ENCODE peak calls at places on chromosome 6, in nine cellular contexts. N is neuronal stem cell, J is breast epithelium, I is GM23248, D is IMR-90, W is foreskin fibroblast, R is psoas muscle, X is pancreas, P is transverse colon. F is an unnamed sample.

GRCh38 chr6:28488916-28489365 is 26.7 kb downstream of the GPX6 start:
- DNase-seq in I (peak; percentile 65), N (peak; percentile 57), J (no peak), R (no peak), W (peak; percentile 90), D (peak; percentile 79), X (no peak), P (no peak), F (no peak)

GRCh38 chr6:148273962-148274752 is 68.5 kb upstream of the SASH1 start:
- DNase-seq in N (no peak), D (peak; percentile 33), X (no peak), I (peak; percentile 50), J (no peak), R (no peak), W (peak; percentile 51), P (no peak), F (no peak)

GRCh38 chr6:22737331-22737730 is 168.0 kb downstream of the HDGFL1 start:
- DNase-seq in J (no peak), W (peak; percentile 47), P (peak; percentile 13), X (peak; percentile 3), R (no peak), D (peak; percentile 53), I (peak; percentile 29), N (peak; percentile 64), F (peak; percentile 37)

GRCh38 chr6:116280161-116280959 is 630 bp upstream of the TSPYL1 start:
- DNase-seq in D (peak; percentile 16), R (no peak), W (no peak), P (no peak), N (no peak), I (peak; percentile 26), J (no peak), X (no peak), F (no peak)

GRCh38 chr6:37283786-37284185 is 25.8 kb upstream of the TMEM217 start:
- DNase-seq in W (no peak), I (peak; percentile 61), X (peak; percentile 79), D (no peak), J (no peak), R (peak; percentile 92), P (peak; percentile 14), N (no peak), F (no peak)

GRCh38 chr6:160426146-160426545 is 78.0 kb downstream of the SLC22A3 start:
- DNase-seq in R (no peak), N (no peak), P (no peak), J (no peak), I (no peak), X (no peak), W (no peak), D (no peak), F (no peak)

GRCh38 chr6:151620179-151620578 is 126.4 kb downstream of the CCDC170 start:
- DNase-seq in J (no peak), I (no peak), W (no peak), X (no peak), R (no peak), N (no peak), D (no peak), P (no peak), F (peak; percentile 34)

GRCh38 chr6:137795510-137795909 is 71.5 kb upstream of the TNFAIP3 start:
- DNase-seq in J (no peak), I (no peak), N (no peak), P (no peak), W (no peak), D (no peak), R (no peak), X (no peak), F (no peak)

GRCh38 chr6:13373488-13373886 is 45.1 kb upstream of the TBC1D7 start:
- DNase-seq in J (no peak), X (no peak), P (no peak), R (no peak), D (peak; percentile 22), I (peak; percentile 11), N (no peak), W (no peak), F (no peak)

GRCh38 chr6:4322846-4323309 is 187.5 kb upstream of the ECI2 start:
- DNase-seq in D (peak; percentile 26), W (peak; percentile 38), N (no peak), I (peak; percentile 35), J (no peak), X (no peak), P (peak; percentile 27), R (peak; percentile 57), F (peak; percentile 5)

GRCh38 chr6:169101981-169102380 is 151.7 kb downstream of the THBS2 start:
- DNase-seq in J (no peak), I (peak; percentile 46), P (no peak), X (no peak), W (peak; percentile 86), N (no peak), D (peak; percentile 37), R (no peak), F (no peak)

GRCh38 chr6:17103715-17104114 is 1.9 kb downstream of the STMND1 start:
- DNase-seq in D (no peak), X (no peak), J (no peak), N (no peak), R (no peak), P (no peak), I (peak; percentile 34), W (peak; percentile 15), F (no peak)

GRCh38 chr6:8084586-8084985 is 17.8 kb downstream of the EEF1E1 start:
- DNase-seq in P (no peak), J (no peak), W (peak; percentile 32), R (no peak), I (peak; percentile 51), N (no peak), X (no peak), D (no peak), F (no peak)

GRCh38 chr6:80338201-80338836 is 231.8 kb downstream of the BCKDHB start:
- DNase-seq in D (peak; percentile 54), R (peak; percentile 77), N (peak; percentile 77), J (no peak), X (peak; percentile 35), W (peak; percentile 44), P (peak; percentile 54), I (no peak), F (peak; percentile 69)

DNA sequence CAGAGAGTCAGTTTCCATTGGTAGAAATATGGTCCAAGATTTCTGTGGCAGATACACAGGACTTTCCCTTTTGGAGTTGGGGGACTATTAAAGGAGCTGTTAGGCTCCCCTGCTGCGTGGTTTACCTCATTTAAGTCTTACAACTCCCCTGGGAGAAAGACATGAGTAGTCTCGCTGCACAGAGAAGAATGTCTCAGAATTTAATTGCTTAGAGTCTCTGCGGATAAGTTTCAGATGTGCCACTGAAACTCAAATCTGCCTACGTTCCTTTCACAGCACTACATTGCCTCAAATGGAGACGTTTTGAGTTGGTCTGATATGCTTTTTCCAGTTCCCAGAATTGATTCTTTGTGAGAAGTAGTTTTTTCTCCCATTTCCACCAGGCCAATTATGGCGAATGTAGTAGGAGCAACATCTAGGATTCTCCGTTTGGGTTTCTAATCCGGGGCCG is 585 bp upstream of the SLC35F1 start:
- DNase-seq in P (no peak), W (no peak), X (no peak), I (peak; percentile 4), R (no peak), N (no peak), J (no peak), D (no peak), F (no peak)
- H3K4me3 ChIP-seq in P (peak overlapping the region; percentile 45), W (peak overlapping the region; percentile 12), X (peak overlapping the region; percentile 51), I (no peak overlapping the region), R (peak overlapping the region; percentile 73), N (peak overlapping the region; percentile 91), J (peak overlapping the region; percentile 47), D (no peak overlapping the region), F (no peak overlapping the region)

DNA sequence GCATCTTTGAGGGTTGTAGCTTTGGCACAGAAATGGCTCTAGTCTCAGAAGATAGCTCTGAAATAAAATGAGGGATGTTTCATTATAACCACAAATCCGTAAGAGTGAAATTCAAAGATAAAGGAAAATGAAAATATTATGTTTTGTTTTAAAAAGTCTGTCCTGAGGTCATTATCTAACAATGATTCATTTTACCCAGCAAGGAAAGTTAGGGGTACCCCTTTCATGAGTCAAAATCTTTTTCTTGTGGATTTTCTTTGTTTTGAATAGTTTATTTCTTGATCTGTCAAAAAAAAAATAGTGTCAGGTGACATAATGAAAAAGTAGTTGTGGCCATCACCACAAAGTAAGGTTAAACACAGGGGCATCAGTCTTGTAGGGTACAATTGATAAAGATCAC is 59.7 kb upstream of the MYB start:
- DNase-seq in I (no peak), N (no peak), J (no peak), R (no peak), D (no peak), X (no peak), W (no peak), P (no peak), F (no peak)
- H3K4me3 ChIP-seq in I (no peak overlapping the region), N (no peak overlapping the region), J (no peak overlapping the region), R (no peak overlapping the region), D (no peak overlapping the region), X (no peak overlapping the region), W (no peak overlapping the region), P (no peak overlapping the region), F (no peak overlapping the region)

DNA sequence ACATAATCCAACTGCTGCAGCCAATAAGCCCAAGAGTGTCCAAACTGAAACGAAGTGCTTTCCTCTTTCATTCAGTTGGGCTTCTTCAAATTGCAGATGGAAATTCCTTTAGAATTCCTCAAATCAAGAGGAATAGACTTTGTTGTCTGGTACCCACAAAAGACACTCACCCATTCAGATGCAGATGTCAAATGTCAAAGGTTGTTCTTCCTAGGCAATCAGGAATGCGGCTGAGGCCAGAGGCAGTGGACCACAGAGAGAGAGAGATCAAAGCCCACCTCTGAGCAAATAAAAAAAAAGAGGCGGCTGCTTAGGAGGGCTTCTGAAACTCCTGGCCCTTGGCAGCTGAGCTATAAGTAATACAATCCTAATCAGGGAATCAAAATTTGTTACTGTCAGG is 303.2 kb upstream of the GJE1 start:
- DNase-seq in R (no peak), W (no peak), D (no peak), X (no peak), J (no peak), P (no peak), I (no peak), N (peak; percentile 84), F (no peak)
- H3K4me3 ChIP-seq in R (no peak overlapping the region), W (no peak overlapping the region), D (no peak overlapping the region), X (no peak overlapping the region), J (no peak overlapping the region), P (no peak overlapping the region), I (no peak overlapping the region), N (no peak overlapping the region), F (no peak overlapping the region)

GRCh38 chr6:26232950-26233607 is 131.9 kb upstream of the BTN3A2 start:
- DNase-seq in J (no peak), R (no peak), P (no peak), D (peak; percentile 79), N (no peak), I (no peak), W (no peak), X (no peak), F (peak; percentile 30)
- H3K4me3 ChIP-seq in J (peak overlapping the region; percentile 43), R (peak overlapping the region; percentile 64), P (peak overlapping the region; percentile 69), D (peak overlapping the region; percentile 53), N (peak overlapping the region; percentile 57), I (peak overlapping the region; percentile 66), W (peak overlapping the region; percentile 57), X (no peak overlapping the region), F (peak overlapping the region; percentile 52)

GRCh38 chr6:84228198-84228543 is 728 bp upstream of the CEP162 start:
- DNase-seq in R (no peak), X (no peak), D (no peak), N (no peak), P (no peak), W (no peak), J (no peak), I (no peak), F (no peak)
- H3K4me3 ChIP-seq in R (peak overlapping the region; percentile 94), X (peak overlapping the region; percentile 91), D (peak overlapping the region; percentile 93), N (peak overlapping the region; percentile 79), P (peak overlapping the region; percentile 60), W (peak overlapping the region; percentile 68), J (peak overlapping the region; percentile 81), I (peak overlapping the region; percentile 84), F (peak overlapping the region; percentile 50)

F was measured in Caco-2.